ENCODE peak calls at places on chromosomes 16 and 17, in seven cellular contexts. I is fibroblast of villous mesenchyme; O is SK-MEL-5; V is ovary; B is ascending aorta; R is stimulated activated CD8-positive, alpha-beta memory T cell treated with anti-CD3 and anti-CD28 coated beads, Interleukin-15, amount 100 ng/mL, for 4 hours; S is stimulated activated CD4-positive, alpha-beta T cell treated with anti-CD3 and anti-CD28 coated beads, Interleukin-1b, Interleukin-23, amount 100 ng/mL, for 1 hour. H is an unnamed sample.

GRCh38 chr16:82187829-82188228 is 17.8 kb upstream of the MPHOSPH6 start:
- DNase-seq in I (no peak), O (no peak), V (no peak), B (no peak), R (no peak), S (no peak), H (no peak)

GRCh38 chr17:74738051-74738996 is 1.3 kb downstream of the RAB37 start:
- DNase-seq in I (no peak), O (no peak), V (no peak), B (no peak), R (peak), S (no peak), H (no peak)

GRCh38 chr17:38567350-38567749 is 38.4 kb downstream of the SRCIN1 start:
- DNase-seq in I (no peak), O (no peak), V (no peak), B (no peak), R (no peak), S (no peak), H (no peak)

GRCh38 chr16:26598061-26598460 is 468.7 kb upstream of the C16orf82 start:
- DNase-seq in I (no peak), O (no peak), V (no peak), B (no peak), R (peak), S (peak), H (no peak)

GRCh38 chr17:39543176-39543575 is 64.5 kb downstream of the NEUROD2 start:
- DNase-seq in I (no peak), O (no peak), V (no peak), B (no peak), R (no peak), S (no peak), H (no peak)

GRCh38 chr16:70720431-70721201 is 34.8 kb upstream of the MTSS2 start:
- DNase-seq in I (no peak), O (no peak), V (no peak), B (no peak), R (no peak), S (no peak), H (no peak)

GRCh38 chr16:12392585-12393089 is 411.1 kb downstream of the CPPED1 start:
- DNase-seq in I (peak), O (no peak), V (peak), B (no peak), R (no peak), S (no peak), H (peak)

GRCh38 chr17:46190763-46191162 is 2.5 kb downstream of the KANSL1 start:
- DNase-seq in I (no peak), O (no peak), V (no peak), B (no peak), R (no peak), S (no peak), H (no peak)

GRCh38 chr17:32814837-32815236 is 62.1 kb downstream of the MYO1D start:
- DNase-seq in I (no peak), O (no peak), V (no peak), B (no peak), R (no peak), S (no peak), H (no peak)

GRCh38 chr16:85798901-85799496 is 345 bp downstream of the EMC8 start:
- DNase-seq in I (peak), O (no peak), V (no peak), B (no peak), R (no peak), S (no peak), H (no peak)

GRCh38 chr16:83705856-83706255 is 101.9 kb upstream of the HSBP1 start:
- DNase-seq in I (no peak), O (no peak), V (no peak), B (no peak), R (no peak), S (no peak), H (no peak)

GRCh38 chr17:4108397-4108796 is 34.4 kb downstream of the ZZEF1 start:
- DNase-seq in I (no peak), O (no peak), V (no peak), B (no peak), R (no peak), S (no peak), H (no peak)

GRCh38 chr16:2855536-2855935 is 2.4 kb downstream of the PRSS22 start:
- DNase-seq in I (no peak), O (no peak), V (no peak), B (no peak), R (no peak), S (no peak), H (no peak)

GRCh38 chr17:38789185-38789584 is 10.2 kb downstream of the PIP4K2B start:
- DNase-seq in I (peak), O (no peak), V (no peak), B (no peak), R (no peak), S (no peak), H (no peak)

GRCh38 chr16:75377971-75378386 is 55.3 kb downstream of the CFDP1 start:
- DNase-seq in I (peak), O (peak), V (peak), B (no peak), R (no peak), S (no peak), H (no peak)

GRCh38 chr17:44655983-44656700 is at the start of gene MEIOC:
- DNase-seq in I (peak), O (no peak), V (no peak), B (no peak), R (no peak), S (peak), H (no peak)

GRCh38 chr16:16041196-16041892 is 91.9 kb downstream of the ABCC1 start:
- DNase-seq in I (no peak), O (no peak), V (no peak), B (no peak), R (no peak), S (no peak), H (no peak)

GRCh38 chr17:3916013-3916696 is at the start of gene P2RX1:
- DNase-seq in I (peak), O (no peak), V (peak), B (no peak), R (no peak), S (no peak), H (peak)

GRCh38 chr17:62965149-62965648 is 836 bp upstream of the TANC2 start:
- DNase-seq in I (no peak), O (no peak), V (no peak), B (no peak), R (no peak), S (no peak), H (no peak)

GRCh38 chr17:2137342-2138098 is 82.6 kb downstream of the HIC1 start:
- DNase-seq in I (peak), O (no peak), V (peak), B (no peak), R (no peak), S (no peak), H (no peak)

GRCh38 chr16:65312071-65312470 is 190.2 kb upstream of the CDH11 start:
- DNase-seq in I (no peak), O (no peak), V (no peak), B (no peak), R (no peak), S (no peak), H (no peak)

GRCh38 chr16:27239906-27240655 is 28.5 kb downstream of the NSMCE1 start:
- DNase-seq in I (peak), O (no peak), V (no peak), B (no peak), R (no peak), S (no peak), H (no peak)

GRCh38 chr17:40065041-40065770 is 2.4 kb downstream of the THRA start:
- DNase-seq in I (peak), O (no peak), V (peak), B (no peak), R (no peak), S (no peak), H (no peak)

GRCh38 chr16:31455601-31456314 is 3.5 kb upstream of the ARMC5 start:
- DNase-seq in I (no peak), O (peak), V (no peak), B (no peak), R (no peak), S (no peak), H (peak)

GRCh38 chr17:42878123-42878880 is 22.3 kb upstream of the G6PC1 start:
- DNase-seq in I (no peak), O (no peak), V (no peak), B (no peak), R (no peak), S (no peak), H (no peak)

GRCh38 chr16:22672830-22673210 is 141.1 kb upstream of the HS3ST2 start:
- DNase-seq in I (no peak), O (no peak), V (peak), B (no peak), R (no peak), S (no peak), H (peak)

GRCh38 chr16:1708768-1709180 is 2.8 kb downstream of the MAPK8IP3 start:
- DNase-seq in I (peak), O (no peak), V (no peak), B (no peak), R (no peak), S (no peak), H (no peak)

GRCh38 chr16:73057369-73058210 is 9.7 kb upstream of the ZFHX3 start:
- DNase-seq in I (peak), O (no peak), V (peak), B (no peak), R (no peak), S (no peak), H (no peak)

GRCh38 chr17:70338946-70339354 is 169.6 kb downstream of the KCNJ2 start:
- DNase-seq in I (no peak), O (no peak), V (no peak), B (no peak), R (no peak), S (no peak), H (no peak)

GRCh38 chr17:38602862-38603785 is 2.6 kb downstream of the SRCIN1 start:
- DNase-seq in I (no peak), O (no peak), V (no peak), B (no peak), R (no peak), S (no peak), H (no peak)

GRCh38 chr17:49571283-49571682 is 4.4 kb upstream of the NXPH3 start:
- DNase-seq in I (no peak), O (no peak), V (no peak), B (no peak), R (no peak), S (no peak), H (no peak)

GRCh38 chr17:65231662-65232335 is 94.6 kb downstream of the RGS9 start:
- DNase-seq in I (peak), O (peak), V (no peak), B (no peak), R (peak), S (no peak), H (no peak)